ENCODE peak calls at places on chromosomes 1 and 21, in seven cellular contexts. D is neural progenitor cell, Y is vagina, I is mesenchymal stem cell, G is GM23248, Q is lower lobe of right lung, S is breast epithelium. C is an unnamed sample.

GRCh38 chr1:192810253-192810880 is 1.5 kb downstream of the RGS2 start:
- DNase-seq in S (no peak), Y (no peak), G (no peak), Q (no peak), I (peak; percentile 79), D (peak; percentile 84), C (peak; percentile 59)

GRCh38 chr1:145751491-145752021 is 32.3 kb downstream of the CD160 start:
- DNase-seq in I (peak; percentile 61), Y (no peak), G (peak; percentile 98), D (no peak), S (no peak), Q (no peak), C (no peak)

GRCh38 chr1:111553199-111553598 is 49.8 kb upstream of the ADORA3 start:
- DNase-seq in S (no peak), Q (no peak), G (peak; percentile 89), I (peak; percentile 66), Y (no peak), D (no peak), C (no peak)

GRCh38 chr1:45518910-45519309 is 2.8 kb downstream of the PRDX1 start:
- DNase-seq in D (peak; percentile 39), Y (no peak), I (no peak), Q (no peak), S (no peak), G (no peak), C (no peak)

GRCh38 chr1:2335721-2336475 is 55.5 kb downstream of the MORN1 start:
- DNase-seq in D (no peak), Q (no peak), I (no peak), S (no peak), Y (no peak), G (no peak), C (no peak)

GRCh38 chr1:165364432-165365133 is 8.1 kb upstream of the LMX1A start:
- DNase-seq in G (peak; percentile 68), Q (peak; percentile 50), D (no peak), Y (peak; percentile 62), S (no peak), I (no peak), C (no peak)

GRCh38 chr1:232620356-232620841 is 9.5 kb downstream of the SIPA1L2 start:
- DNase-seq in Q (no peak), G (peak; percentile 42), D (no peak), I (peak; percentile 85), S (no peak), Y (no peak), C (no peak)

GRCh38 chr1:7871136-7871535 is 18.3 kb upstream of the UTS2 start:
- DNase-seq in Q (no peak), Y (peak; percentile 40), S (no peak), G (no peak), D (no peak), I (no peak), C (no peak)

GRCh38 chr1:224996266-224996665 is 66.8 kb downstream of the DNAH14 start:
- DNase-seq in Y (no peak), D (no peak), S (no peak), Q (no peak), I (no peak), G (peak; percentile 1), C (no peak)

GRCh38 chr1:221815660-221816059 is 73.8 kb upstream of the DUSP10 start:
- DNase-seq in D (no peak), Y (no peak), S (no peak), I (no peak), G (no peak), Q (no peak), C (no peak)

GRCh38 chr1:193707271-193708015 is 521.0 kb upstream of the B3GALT2 start:
- DNase-seq in Y (no peak), I (peak; percentile 75), Q (no peak), G (peak; percentile 39), D (no peak), S (no peak), C (no peak)

GRCh38 chr1:228074954-228075730 is 7.4 kb upstream of the ARF1 start:
- DNase-seq in I (no peak), Y (no peak), S (no peak), D (no peak), Q (peak; percentile 47), G (no peak), C (peak; percentile 33)

GRCh38 chr1:223445402-223445801 is 52.2 kb downstream of the CCDC185 start:
- DNase-seq in Y (no peak), S (no peak), D (no peak), Q (no peak), G (no peak), I (no peak), C (no peak)

GRCh38 chr1:229653420-229653819 is 27.4 kb downstream of the URB2 start:
- DNase-seq in D (no peak), I (no peak), Q (no peak), S (no peak), Y (no peak), G (no peak), C (no peak)

GRCh38 chr1:207762622-207763021 is 10.8 kb downstream of the CD46 start:
- DNase-seq in Y (no peak), G (no peak), D (no peak), Q (no peak), S (no peak), I (no peak), C (no peak)

GRCh38 chr1:23845163-23845562 is 19.9 kb upstream of the HMGCL start:
- DNase-seq in Y (no peak), Q (no peak), S (no peak), G (peak; percentile 19), I (no peak), D (no peak), C (no peak)

GRCh38 chr1:168842916-168843315 is 113.9 kb upstream of the DPT start:
- DNase-seq in Q (no peak), S (no peak), I (no peak), Y (no peak), D (no peak), G (no peak), C (no peak)

GRCh38 chr21:34887729-34888568 is 161.2 kb downstream of the RUNX1 start:
- DNase-seq in S (peak; percentile 76), D (peak; percentile 54), Q (peak; percentile 86), G (peak; percentile 99), I (peak; percentile 98), Y (peak; percentile 94), C (peak; percentile 95)

GRCh38 chr21:34885636-34886553 is 163.2 kb downstream of the RUNX1 start:
- DNase-seq in G (peak; percentile 43), D (peak; percentile 57), Y (peak; percentile 78), Q (no peak), I (peak; percentile 45), S (no peak), C (no peak)

GRCh38 chr21:34885125-34885524 is 164.0 kb downstream of the RUNX1 start:
- DNase-seq in Y (peak; percentile 65), Q (no peak), G (peak; percentile 45), I (no peak), S (no peak), D (peak; percentile 43), C (no peak)

GRCh38 chr21:34888569-34889286 is 160.4 kb downstream of the RUNX1 start:
- DNase-seq in Y (peak; percentile 96), I (peak; percentile 96), Q (peak; percentile 97), D (peak; percentile 96), G (peak; percentile 98), S (peak; percentile 92), C (peak; percentile 98)

DNA sequence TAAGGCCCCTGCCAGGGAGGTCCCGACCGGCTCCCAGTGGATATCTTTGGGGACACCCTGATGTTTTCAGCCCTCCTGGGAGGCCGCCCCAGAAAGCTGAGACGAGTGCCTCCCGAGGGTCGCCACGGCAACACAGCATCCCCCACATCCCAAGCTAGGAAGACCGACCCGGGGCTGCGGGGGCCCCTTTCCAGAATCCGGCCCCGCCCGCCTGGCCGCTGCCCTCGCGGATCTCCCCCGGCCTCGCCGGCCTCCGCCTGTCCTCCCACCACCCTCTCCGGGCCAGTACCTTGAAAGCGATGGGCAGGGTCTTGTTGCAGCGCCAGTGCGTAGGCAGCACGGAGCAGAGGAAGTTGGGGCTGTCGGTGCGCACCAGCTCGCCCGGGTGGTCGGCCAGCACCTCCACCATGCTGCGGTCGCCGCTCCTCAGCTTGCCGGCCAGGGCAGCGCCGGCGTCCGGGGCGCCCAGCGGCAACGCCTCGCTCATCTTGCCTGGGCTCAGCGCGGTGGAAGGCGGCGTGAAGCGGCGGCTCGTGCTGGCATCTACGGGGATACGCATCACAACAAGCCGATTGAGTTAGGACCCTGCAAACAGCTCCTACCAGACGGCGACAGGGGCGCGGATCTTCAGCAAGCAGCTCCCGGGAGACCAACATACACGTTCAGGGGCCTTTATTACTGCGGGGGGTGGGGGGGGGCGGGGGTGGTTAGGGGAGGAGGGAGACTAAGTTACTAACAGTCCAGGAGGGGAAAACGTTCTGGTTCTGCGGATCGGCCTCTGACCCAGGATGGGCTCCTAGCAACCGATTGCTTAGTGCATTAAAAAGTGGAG is 162.3 kb downstream of the RUNX1 start:
- DNase-seq in I (peak; percentile 51), Y (peak; percentile 89), G (peak; percentile 50), Q (peak; percentile 69), D (peak; percentile 76), S (no peak), C (peak; percentile 87)
- H3K4me1 ChIP-seq in I (peaks cover 11% of the 10 kb centered on the region), Y (peaks cover 26% of the 10 kb centered on the region), G (peaks cover 27% of the 10 kb centered on the region), Q (peaks cover 30% of the 10 kb centered on the region), D (peaks cover 26% of the 10 kb centered on the region), S (no peaks in the 10 kb centered on the region), C (peaks cover 42% of the 10 kb centered on the region)

DNA sequence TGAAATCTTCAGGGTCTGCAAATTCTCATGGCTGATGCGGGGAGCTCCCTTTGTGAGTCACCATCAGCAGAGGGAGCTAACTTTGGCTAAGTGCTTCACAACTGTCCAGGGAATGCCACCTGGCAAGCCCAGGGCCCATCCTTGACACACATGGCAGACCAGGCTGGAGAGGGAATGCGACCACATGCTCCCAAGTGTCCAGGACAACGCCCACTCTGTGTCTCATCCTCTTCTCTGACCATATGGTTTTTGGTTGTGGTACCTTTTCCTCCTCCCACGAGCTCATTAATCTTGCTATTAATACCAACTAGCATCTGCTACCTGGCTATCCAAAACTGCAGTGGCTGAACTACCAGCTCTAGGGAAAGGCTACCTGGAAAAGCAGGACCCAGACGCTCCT is 37.1 kb upstream of the CLSTN1 start:
- DNase-seq in Y (no peak), G (no peak), D (no peak), S (no peak), Q (no peak), I (no peak), C (no peak)
- H3K27ac ChIP-seq in Y (no peak overlapping the region), G (no peak overlapping the region), D (no peak overlapping the region), S (no peak overlapping the region), Q (no peak overlapping the region), I (no peak overlapping the region), C (no peak overlapping the region)

DNA sequence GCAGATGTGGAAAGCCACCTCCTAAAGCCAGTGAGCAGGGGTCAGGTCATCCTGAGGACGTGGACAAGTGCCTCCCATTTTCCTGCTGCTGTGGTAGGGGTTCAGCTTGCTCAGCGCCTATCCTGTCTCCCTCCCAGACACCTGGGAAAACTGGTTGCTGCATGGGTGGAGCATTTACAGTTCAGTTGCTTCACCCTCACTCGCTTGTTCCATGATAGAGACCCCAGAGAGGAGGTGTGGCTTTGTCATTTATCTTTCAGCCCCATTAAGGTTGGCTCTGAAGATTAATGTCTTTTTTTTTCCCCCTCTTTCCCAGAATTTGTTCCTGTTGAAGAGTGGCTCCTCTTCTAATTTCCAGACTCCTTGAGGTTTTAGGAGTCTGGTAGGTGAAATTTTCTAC is 9.2 kb downstream of the VANGL1 start:
- DNase-seq in Q (no peak), D (no peak), G (no peak), S (no peak), I (no peak), Y (no peak), C (no peak)
- H3K4me1 ChIP-seq in Q (peaks cover 33% of the 10 kb centered on the region), D (peaks cover 40% of the 10 kb centered on the region), G (no peaks in the 10 kb centered on the region), S (no peaks in the 10 kb centered on the region), I (peaks cover 34% of the 10 kb centered on the region), Y (peaks cover 72% of the 10 kb centered on the region), C (peaks cover 9% of the 10 kb centered on the region)

DNA sequence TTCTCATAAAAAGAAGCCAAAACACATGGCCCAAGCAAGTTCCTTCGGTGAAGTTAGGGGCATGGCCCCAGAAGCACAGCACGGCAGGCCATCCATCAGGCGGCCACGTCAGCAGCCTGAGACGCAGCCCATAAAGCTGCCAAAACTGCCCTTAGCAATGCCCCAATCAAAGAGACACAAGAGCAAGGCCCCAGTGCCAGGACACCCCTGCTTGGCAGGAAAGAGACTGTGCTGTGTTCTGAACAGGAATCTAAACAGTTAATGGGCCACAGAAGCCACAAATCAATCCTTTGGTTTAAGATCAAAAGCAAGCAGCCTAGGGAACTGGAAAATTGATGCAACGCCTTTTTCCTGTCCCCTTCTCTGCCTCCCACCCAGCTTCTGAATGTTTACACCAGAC is 497.0 kb upstream of the USP24 start:
- DNase-seq in Q (no peak), S (no peak), G (no peak), I (peak; percentile 84), D (no peak), Y (no peak), C (no peak)
- H3K27ac ChIP-seq in Q (no peak overlapping the region), S (no peak overlapping the region), G (no peak overlapping the region), I (no peak overlapping the region), D (no peak overlapping the region), Y (no peak overlapping the region), C (no peak overlapping the region)

C was measured in left lung.